ENCODE peak calls at places on chromosomes 1 and 21, in seven cellular contexts. One of them, this sample, is unnamed.

GRCh38 chr1:205262706-205263105 is 35.0 kb downstream of the TMCC2 start:
- DNase-seq in B cell: no peak
- DNase-seq in midbrain: no peak
- DNase-seq in hepatocyte: no peak
- DNase-seq in ACHN: no peak
- DNase-seq in T-helper 17 cell: no peak
- DNase-seq in Peyer's patch: no peak
- DNase-seq in this sample: no peak

GRCh38 chr1:219415915-219416314 is 197.0 kb downstream of the ZC3H11B start:
- DNase-seq in B cell: no peak
- DNase-seq in midbrain: no peak
- DNase-seq in hepatocyte: no peak
- DNase-seq in ACHN: no peak
- DNase-seq in T-helper 17 cell: no peak
- DNase-seq in Peyer's patch: no peak
- DNase-seq in this sample: no peak

GRCh38 chr1:198623920-198624647 is 14.8 kb upstream of the PTPRC start:
- DNase-seq in B cell: no peak
- DNase-seq in midbrain: no peak
- DNase-seq in hepatocyte: no peak
- DNase-seq in ACHN: no peak
- DNase-seq in T-helper 17 cell: no peak
- DNase-seq in Peyer's patch: no peak
- DNase-seq in this sample: no peak

GRCh38 chr1:47436979-47437517 is 796 bp upstream of the FOXD2 start:
- DNase-seq in B cell: no peak
- DNase-seq in midbrain: no peak
- DNase-seq in hepatocyte: no peak
- DNase-seq in ACHN: peak
- DNase-seq in T-helper 17 cell: no peak
- DNase-seq in Peyer's patch: no peak
- DNase-seq in this sample: no peak

GRCh38 chr1:220011620-220012019 is 34.7 kb downstream of the EPRS1 start:
- DNase-seq in B cell: no peak
- DNase-seq in midbrain: no peak
- DNase-seq in hepatocyte: no peak
- DNase-seq in ACHN: no peak
- DNase-seq in T-helper 17 cell: no peak
- DNase-seq in Peyer's patch: no peak
- DNase-seq in this sample: no peak

GRCh38 chr1:182611787-182612186 is 7.6 kb upstream of the RGS16 start:
- DNase-seq in B cell: no peak
- DNase-seq in midbrain: no peak
- DNase-seq in hepatocyte: no peak
- DNase-seq in ACHN: no peak
- DNase-seq in T-helper 17 cell: no peak
- DNase-seq in Peyer's patch: no peak
- DNase-seq in this sample: no peak

GRCh38 chr1:30171956-30172694 is 551.3 kb downstream of the MATN1 start:
- DNase-seq in B cell: no peak
- DNase-seq in midbrain: no peak
- DNase-seq in hepatocyte: no peak
- DNase-seq in ACHN: no peak
- DNase-seq in T-helper 17 cell: no peak
- DNase-seq in Peyer's patch: no peak
- DNase-seq in this sample: no peak

GRCh38 chr1:14516974-14517812 is 81.3 kb upstream of the KAZN start:
- DNase-seq in B cell: no peak
- DNase-seq in midbrain: no peak
- DNase-seq in hepatocyte: peak
- DNase-seq in ACHN: no peak
- DNase-seq in T-helper 17 cell: no peak
- DNase-seq in Peyer's patch: no peak
- DNase-seq in this sample: peak

GRCh38 chr21:29196021-29196663 is 65.7 kb downstream of the MAP3K7CL start:
- DNase-seq in B cell: peak
- DNase-seq in midbrain: peak
- DNase-seq in hepatocyte: peak
- DNase-seq in ACHN: peak
- DNase-seq in T-helper 17 cell: peak
- DNase-seq in Peyer's patch: peak
- DNase-seq in this sample: peak